ENCODE peak calls at places on chromosomes 2 and 18, in four cellular contexts. H is K562, C is WTC11, M is HepG2. Y is an unnamed sample.

GRCh38 chr2:169344736-169345506 is 17.4 kb downstream of the LRP2 start:
- DNase-seq in H (no peak), C (no peak), M (no peak), Y (no peak)

GRCh38 chr2:68043719-68044498 is 18.9 kb downstream of the C1D start:
- DNase-seq in H (no peak), C (no peak), M (no peak), Y (no peak)

GRCh38 chr2:149278146-149278878 is 52.1 kb upstream of the LYPD6 start:
- DNase-seq in H (no peak), C (no peak), M (no peak), Y (no peak)

GRCh38 chr2:143128681-143129580 is at the start of gene ARHGAP15:
- DNase-seq in H (no peak), C (no peak), M (no peak), Y (no peak)

GRCh38 chr2:95056461-95057459 is 31.3 kb downstream of the MAL start:
- DNase-seq in H (no peak), C (no peak), M (peak; percentile 40), Y (no peak)

GRCh38 chr2:74578476-74578875 is 24.0 kb downstream of the DOK1 start:
- DNase-seq in H (no peak), C (no peak), M (no peak), Y (no peak)

GRCh38 chr2:170815746-170816498 is 765 bp upstream of the GAD1 start:
- DNase-seq in H (peak; percentile 86), C (peak; percentile 90), M (peak; percentile 68), Y (peak; percentile 83)

GRCh38 chr2:38496927-38497669 is 105.6 kb downstream of the HNRNPLL start:
- DNase-seq in H (no peak), C (no peak), M (peak; percentile 97), Y (no peak)

GRCh38 chr2:25606892-25607291 is 66.5 kb downstream of the DTNB start:
- DNase-seq in H (peak; percentile 12), C (no peak), M (peak; percentile 46), Y (peak; percentile 22)

GRCh38 chr2:106886916-106887758 is 1.2 kb upstream of the ST6GAL2 start:
- DNase-seq in H (no peak), C (peak; percentile 81), M (no peak), Y (peak; percentile 14)

GRCh38 chr2:55049794-55050132 is 488 bp downstream of the RTN4 start:
- DNase-seq in H (no peak), C (no peak), M (no peak), Y (peak; percentile 31)

GRCh38 chr18:63317982-63318881 is 1.3 kb downstream of the BCL2 start:
- DNase-seq in H (no peak), C (peak; percentile 85), M (no peak), Y (no peak)

GRCh38 chr18:62281684-62282083 is 43.4 kb upstream of the TNFRSF11A start:
- DNase-seq in H (no peak), C (no peak), M (no peak), Y (no peak)

GRCh38 chr2:20188851-20189250 is 36.1 kb downstream of the SDC1 start:
- DNase-seq in H (no peak), C (peak; percentile 49), M (no peak), Y (no peak)

GRCh38 chr2:105274046-105274445 is 32.5 kb downstream of the GPR45 start:
- DNase-seq in H (no peak), C (no peak), M (no peak), Y (no peak)

GRCh38 chr2:222319576-222320440 is 21.0 kb upstream of the PAX3 start:
- DNase-seq in H (no peak), C (peak; percentile 71), M (no peak), Y (peak; percentile 44)

GRCh38 chr2:20465716-20466391 is 19.0 kb downstream of the RHOB start:
- DNase-seq in H (no peak), C (no peak), M (no peak), Y (no peak)

GRCh38 chr2:112764071-112765044 is at the start of gene CKAP2L:
- DNase-seq in H (peak; percentile 99), C (peak; percentile 95), M (peak; percentile 98), Y (peak; percentile 94)

GRCh38 chr2:204977914-204978313 is 432.6 kb downstream of the PARD3B start:
- DNase-seq in H (no peak), C (peak; percentile 34), M (no peak), Y (no peak)

GRCh38 chr2:125959047-125959446 is 696.9 kb upstream of the GYPC start:
- DNase-seq in H (no peak), C (no peak), M (no peak), Y (no peak)

GRCh38 chr2:15517793-15518192 is 43.3 kb downstream of the NBAS start:
- DNase-seq in H (no peak), C (no peak), M (no peak), Y (no peak)

GRCh38 chr2:45497355-45497754 is 113.7 kb downstream of the SRBD1 start:
- DNase-seq in H (no peak), C (no peak), M (no peak), Y (no peak)

GRCh38 chr18:70296289-70296688 is 7.4 kb downstream of the SOCS6 start:
- DNase-seq in H (peak; percentile 16), C (no peak), M (peak; percentile 89), Y (no peak)

GRCh38 chr2:149648282-149649030 is 60.9 kb upstream of the MMADHC start:
- DNase-seq in H (no peak), C (no peak), M (no peak), Y (no peak)

GRCh38 chr2:130369589-130370341 is 13.9 kb downstream of the PTPN18 start:
- DNase-seq in H (no peak), C (no peak), M (no peak), Y (no peak)

GRCh38 chr2:122736279-122736678 is 980.8 kb downstream of the TSN start:
- DNase-seq in H (no peak), C (no peak), M (no peak), Y (no peak)

GRCh38 chr2:18550383-18550905 is 10.0 kb downstream of the RDH14 start:
- DNase-seq in H (no peak), C (no peak), M (no peak), Y (no peak)
- TF ChIP-seq ELF4 in H (no peak), C (no peak), M (no peak), Y (no peak)

GRCh38 chr2:3981446-3981845 is 278.1 kb downstream of the DCDC2C start:
- DNase-seq in H (no peak), C (no peak), M (no peak), Y (no peak)
- TF ChIP-seq ELF4 in H (no peak), C (no peak), M (no peak), Y (no peak)

GRCh38 chr2:139034064-139034463 is 253.9 kb upstream of the NXPH2 start:
- DNase-seq in H (no peak), C (no peak), M (no peak), Y (no peak)

GRCh38 chr2:139033300-139033699 is 253.1 kb upstream of the NXPH2 start:
- DNase-seq in H (no peak), C (no peak), M (no peak), Y (no peak)

GRCh38 chr2:139031722-139032121 is 251.5 kb upstream of the NXPH2 start:
- DNase-seq in H (no peak), C (peak; percentile 32), M (peak; percentile 35), Y (peak; percentile 31)
- TF ChIP-seq ELF4 in H (no peak), C (no peak), M (no peak), Y (no peak)

GRCh38 chr2:16522031-16522818 is 143.4 kb downstream of the CYRIA start:
- DNase-seq in H (no peak), C (no peak), M (no peak), Y (no peak)
- TF ChIP-seq ELF4 in H (no peak), C (no peak), M (no peak), Y (no peak)

GRCh38 chr2:48483506-48483905 is 46.4 kb upstream of the STON1 start:
- DNase-seq in H (no peak), C (no peak), M (no peak), Y (no peak)
- TF ChIP-seq ELF4 in H (no peak), C (no peak), M (no peak), Y (no peak)

GRCh38 chr2:165868211-165868610 is 74.2 kb upstream of the GALNT3 start:
- DNase-seq in H (no peak), C (no peak), M (no peak), Y (peak; percentile 17)
- TF ChIP-seq ELF4 in H (no peak), C (no peak), M (no peak), Y (no peak)

DNA sequence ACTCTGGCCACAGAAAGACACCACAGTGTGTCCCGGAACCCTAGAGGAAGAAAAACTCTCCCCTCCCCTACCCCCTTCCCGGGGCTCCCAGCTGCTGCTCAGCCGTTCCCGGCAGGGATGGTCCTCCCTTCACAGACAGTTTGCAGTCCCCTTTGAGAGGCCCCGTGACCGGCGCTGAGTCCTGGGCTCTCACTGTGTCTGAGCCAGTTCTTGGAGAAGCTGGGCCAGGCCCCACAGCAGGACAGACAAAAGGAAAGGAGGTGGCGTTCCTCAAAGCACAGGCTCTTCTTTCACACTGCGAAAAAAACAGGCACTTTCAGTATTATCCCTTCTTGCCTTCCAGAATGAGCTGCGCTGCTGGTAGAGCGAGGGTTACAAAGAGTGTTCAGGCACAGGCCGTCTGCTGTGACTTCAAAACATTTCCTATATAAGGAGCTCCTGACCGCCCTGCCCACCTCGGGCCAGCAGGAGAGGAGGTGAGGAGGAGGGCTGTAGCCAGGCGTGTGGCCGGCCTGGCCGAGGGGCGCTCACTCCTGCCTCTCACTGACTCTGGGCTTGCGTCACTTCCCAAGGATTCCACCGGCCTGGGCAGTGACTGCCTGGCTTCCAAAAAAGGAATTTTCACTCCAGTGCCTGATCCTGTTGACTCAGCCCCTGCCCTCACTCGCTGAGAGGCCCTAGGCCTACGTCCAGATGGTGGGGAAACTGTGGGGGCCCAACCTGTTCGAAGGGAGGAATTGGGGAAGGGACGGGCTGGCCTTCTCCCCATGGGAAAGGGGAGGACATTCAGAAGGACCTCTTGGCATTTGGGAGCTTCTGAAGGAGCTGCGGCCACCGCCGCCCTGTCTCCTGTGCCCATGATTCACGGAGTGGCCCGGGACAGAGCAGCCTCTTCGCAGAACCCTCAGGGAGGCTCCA is 24.9 kb downstream of the CIDEA start:
- DNase-seq in H (no peak), C (peak; percentile 71), M (peak; percentile 74), Y (no peak)
- TF ChIP-seq ELF4 in H (no peak), C (no peak), M (no peak), Y (no peak)

GRCh38 chr2:84880395-84880644 is 564 bp downstream of the TRABD2A start:
- DNase-seq in H (no peak), C (no peak), M (no peak), Y (no peak)
- TF ChIP-seq ELF4 in H (no peak), C (no peak), M (no peak), Y (no peak)

GRCh38 chr2:133787207-133787606 is 218.9 kb upstream of the NCKAP5 start:
- DNase-seq in H (no peak), C (no peak), M (no peak), Y (no peak)
- TF ChIP-seq ELF4 in H (no peak), C (no peak), M (no peak), Y (no peak)

Y was measured in HEK293T.